ENCODE peak calls at places on chromosomes 5 and 9, in ten cellular contexts. W, K, J, U, I, R, S, C, H and V are unnamed samples.

GRCh38 chr9:38079410-38080105 is 10.5 kb upstream of the SHB start:
- DNase-seq in W (peak; percentile 21), K (peak; percentile 64), J (no peak), U (no peak), I (no peak), R (no peak), S (no peak), C (peak; percentile 63), H (peak; percentile 85), V (no peak)

GRCh38 chr5:139808481-139809330 is 13.1 kb downstream of the PSD2 start:
- DNase-seq in W (no peak), K (no peak), J (peak; percentile 53), U (no peak), I (peak; percentile 12), R (no peak), S (no peak), C (peak; percentile 52), H (peak; percentile 51), V (peak; percentile 39)

GRCh38 chr9:137606005-137606601 is 617 bp downstream of the ARRDC1 start:
- DNase-seq in W (no peak), K (no peak), J (peak; percentile 40), U (no peak), I (no peak), R (no peak), S (no peak), C (peak; percentile 43), H (no peak), V (no peak)

GRCh38 chr5:9627541-9627940 is 2.6 kb downstream of the TAS2R1 start:
- DNase-seq in W (no peak), K (no peak), J (no peak), U (no peak), I (no peak), R (no peak), S (no peak), C (no peak), H (no peak), V (no peak)

GRCh38 chr9:3525836-3526165 is at the start of gene RFX3:
- DNase-seq in W (peak; percentile 97), K (peak; percentile 94), J (peak; percentile 83), U (peak; percentile 95), I (peak; percentile 77), R (peak; percentile 65), S (peak; percentile 83), C (peak; percentile 94), H (peak; percentile 96), V (peak; percentile 87)

GRCh38 chr9:121819511-121820231 is 168.2 kb downstream of the DAB2IP start:
- DNase-seq in W (no peak), K (no peak), J (no peak), U (no peak), I (no peak), R (no peak), S (no peak), C (no peak), H (peak; percentile 18), V (no peak)

GRCh38 chr9:26856413-26857032 is 36.1 kb downstream of the CAAP1 start:
- DNase-seq in W (peak; percentile 44), K (no peak), J (peak; percentile 36), U (no peak), I (no peak), R (no peak), S (no peak), C (peak; percentile 61), H (peak; percentile 49), V (peak; percentile 52)

GRCh38 chr9:127786773-127787123 is 914 bp downstream of the CDK9 start:
- DNase-seq in W (no peak), K (no peak), J (no peak), U (no peak), I (no peak), R (no peak), S (no peak), C (no peak), H (no peak), V (no peak)

GRCh38 chr9:33164138-33164809 is 2.9 kb downstream of the B4GALT1 start:
- DNase-seq in W (no peak), K (no peak), J (no peak), U (peak; percentile 50), I (no peak), R (no peak), S (no peak), C (no peak), H (no peak), V (no peak)

GRCh38 chr5:91339053-91339710 is 43.9 kb downstream of the ARRDC3 start:
- DNase-seq in W (peak; percentile 13), K (no peak), J (no peak), U (no peak), I (no peak), R (no peak), S (no peak), C (no peak), H (peak; percentile 21), V (no peak)

GRCh38 chr5:24646915-24647314 is 2.1 kb upstream of the CDH10 start:
- DNase-seq in W (no peak), K (no peak), J (no peak), U (no peak), I (no peak), R (no peak), S (no peak), C (no peak), H (no peak), V (no peak)

GRCh38 chr5:6197427-6197826 is 180.9 kb downstream of the MED10 start:
- DNase-seq in W (no peak), K (no peak), J (no peak), U (no peak), I (no peak), R (no peak), S (no peak), C (no peak), H (no peak), V (no peak)

GRCh38 chr9:86494644-86495081 is 140.5 kb upstream of the TUT7 start:
- DNase-seq in W (no peak), K (no peak), J (no peak), U (no peak), I (no peak), R (no peak), S (no peak), C (no peak), H (no peak), V (no peak)

GRCh38 chr5:21646469-21646868 is 1206.7 kb downstream of the CDH12 start:
- DNase-seq in W (no peak), K (no peak), J (no peak), U (no peak), I (no peak), R (no peak), S (no peak), C (no peak), H (peak; percentile 53), V (no peak)

GRCh38 chr5:34929720-34930526 is 564 bp downstream of the DNAJC21 start:
- DNase-seq in W (peak; percentile 90), K (peak; percentile 89), J (peak; percentile 82), U (peak; percentile 85), I (peak; percentile 48), R (peak; percentile 88), S (peak; percentile 57), C (peak; percentile 87), H (peak; percentile 82), V (peak; percentile 87)

GRCh38 chr5:149002761-149003689 is 59.8 kb downstream of the SH3TC2 start:
- DNase-seq in W (peak; percentile 7), K (no peak), J (no peak), U (no peak), I (no peak), R (no peak), S (no peak), C (peak; percentile 87), H (peak; percentile 68), V (no peak)

GRCh38 chr9:34451545-34451944 is 6.8 kb downstream of the FAM219A start:
- DNase-seq in W (no peak), K (no peak), J (no peak), U (no peak), I (no peak), R (no peak), S (no peak), C (peak; percentile 77), H (peak; percentile 51), V (no peak)

GRCh38 chr5:10652151-10652550 is 88.3 kb downstream of the ANKRD33B start:
- DNase-seq in W (no peak), K (no peak), J (no peak), U (no peak), I (no peak), R (no peak), S (no peak), C (peak; percentile 25), H (peak; percentile 61), V (no peak)

GRCh38 chr5:129852747-129853352 is 51.4 kb upstream of the CHSY3 start:
- DNase-seq in W (peak; percentile 77), K (peak; percentile 91), J (peak; percentile 89), U (peak; percentile 34), I (peak; percentile 65), R (peak; percentile 13), S (peak; percentile 21), C (peak; percentile 87), H (peak; percentile 72), V (peak; percentile 67)

GRCh38 chr5:65481171-65481575 is 547 bp downstream of the ADAMTS6 start:
- DNase-seq in W (no peak), K (no peak), J (no peak), U (no peak), I (no peak), R (no peak), S (no peak), C (peak; percentile 22), H (peak; percentile 37), V (no peak)

GRCh38 chr5:72326298-72326649 is 6.1 kb downstream of the PTCD2 start:
- DNase-seq in W (peak; percentile 78), K (no peak), J (no peak), U (no peak), I (no peak), R (no peak), S (no peak), C (no peak), H (no peak), V (no peak)

GRCh38 chr5:149581192-149581861 is at the start of gene ARHGEF37:
- DNase-seq in W (peak; percentile 66), K (peak; percentile 95), J (peak; percentile 90), U (peak; percentile 24), I (peak; percentile 38), R (peak; percentile 10), S (peak; percentile 14), C (peak; percentile 75), H (peak; percentile 76), V (no peak)

GRCh38 chr9:83154821-83155220 is 91.9 kb upstream of the RASEF start:
- DNase-seq in W (no peak), K (no peak), J (peak; percentile 19), U (no peak), I (no peak), R (no peak), S (no peak), C (no peak), H (no peak), V (peak; percentile 48)

GRCh38 chr9:105403552-105404246 is 44.1 kb upstream of the FSD1L start:
- DNase-seq in W (no peak), K (no peak), J (no peak), U (no peak), I (no peak), R (no peak), S (no peak), C (no peak), H (no peak), V (no peak)

GRCh38 chr5:128579111-128579510 is 41.1 kb upstream of the FBN2 start:
- DNase-seq in W (no peak), K (no peak), J (no peak), U (no peak), I (no peak), R (no peak), S (no peak), C (peak; percentile 5), H (no peak), V (no peak)

GRCh38 chr5:164296603-164297080 is 791.2 kb downstream of the MAT2B start:
- DNase-seq in W (no peak), K (no peak), J (no peak), U (no peak), I (no peak), R (no peak), S (no peak), C (peak; percentile 6), H (peak; percentile 14), V (no peak)

GRCh38 chr5:178278358-178279023 is 45.9 kb upstream of the PHYKPL start:
- DNase-seq in W (no peak), K (no peak), J (no peak), U (no peak), I (no peak), R (no peak), S (no peak), C (no peak), H (no peak), V (no peak)